ENCODE peak calls at places on chromosomes 11 and 22, in ten cellular contexts. One of them, this sample, is unnamed.

GRCh38 chr11:105910095-105910715 is 111.8 kb downstream of the MSANTD4 start:
- DNase-seq in NCI-H774: peak
- DNase-seq in progenitor cell of endocrine pancreas: no peak
- DNase-seq in HFFc6: no peak
- DNase-seq in activated T-cell treated with anti-CD3 and anti-CD28 coated beads, Interleukin-2, amount 50 U/mL, for 4 hours: no peak
- DNase-seq in iPS DF 19.7: no peak
- DNase-seq in breast epithelium: no peak
- DNase-seq in stimulated activated CD4-positive, alpha-beta T cell treated with anti-CD3 and anti-CD28 coated beads, Interleukin-4, amount 100 ng/mL, for 1 hour: no peak
- DNase-seq in SK-N-DZ: no peak
- DNase-seq in fibroblast of gingiva: peak
- DNase-seq in this sample: no peak

GRCh38 chr22:50487290-50488005 is 789 bp downstream of the MIOX start:
- DNase-seq in activated T-cell treated with anti-CD3 and anti-CD28 coated beads, Interleukin-2, amount 50 U/mL, for 4 hours: no peak
- DNase-seq in progenitor cell of endocrine pancreas: no peak
- DNase-seq in fibroblast of gingiva: no peak
- DNase-seq in breast epithelium: no peak
- DNase-seq in NCI-H774: no peak
- DNase-seq in iPS DF 19.7: no peak
- DNase-seq in SK-N-DZ: no peak
- DNase-seq in stimulated activated CD4-positive, alpha-beta T cell treated with anti-CD3 and anti-CD28 coated beads, Interleukin-4, amount 100 ng/mL, for 1 hour: no peak
- DNase-seq in HFFc6: no peak
- DNase-seq in this sample: no peak

GRCh38 chr11:100719809-100720221 is 32.7 kb downstream of the ARHGAP42 start:
- DNase-seq in NCI-H774: peak
- DNase-seq in SK-N-DZ: peak
- DNase-seq in activated T-cell treated with anti-CD3 and anti-CD28 coated beads, Interleukin-2, amount 50 U/mL, for 4 hours: no peak
- DNase-seq in iPS DF 19.7: no peak
- DNase-seq in fibroblast of gingiva: peak
- DNase-seq in breast epithelium: no peak
- DNase-seq in HFFc6: peak
- DNase-seq in stimulated activated CD4-positive, alpha-beta T cell treated with anti-CD3 and anti-CD28 coated beads, Interleukin-4, amount 100 ng/mL, for 1 hour: no peak
- DNase-seq in progenitor cell of endocrine pancreas: no peak
- DNase-seq in this sample: peak

GRCh38 chr11:67510023-67510345 is 2.0 kb upstream of the CDK2AP2 start:
- DNase-seq in fibroblast of gingiva: no peak
- DNase-seq in stimulated activated CD4-positive, alpha-beta T cell treated with anti-CD3 and anti-CD28 coated beads, Interleukin-4, amount 100 ng/mL, for 1 hour: no peak
- DNase-seq in activated T-cell treated with anti-CD3 and anti-CD28 coated beads, Interleukin-2, amount 50 U/mL, for 4 hours: no peak
- DNase-seq in breast epithelium: no peak
- DNase-seq in NCI-H774: no peak
- DNase-seq in iPS DF 19.7: no peak
- DNase-seq in HFFc6: no peak
- DNase-seq in progenitor cell of endocrine pancreas: no peak
- DNase-seq in SK-N-DZ: no peak
- DNase-seq in this sample: no peak

GRCh38 chr11:119028346-119029068 is 2.2 kb downstream of the SLC37A4 start:
- DNase-seq in SK-N-DZ: no peak
- DNase-seq in iPS DF 19.7: no peak
- DNase-seq in stimulated activated CD4-positive, alpha-beta T cell treated with anti-CD3 and anti-CD28 coated beads, Interleukin-4, amount 100 ng/mL, for 1 hour: no peak
- DNase-seq in HFFc6: no peak
- DNase-seq in activated T-cell treated with anti-CD3 and anti-CD28 coated beads, Interleukin-2, amount 50 U/mL, for 4 hours: no peak
- DNase-seq in fibroblast of gingiva: no peak
- DNase-seq in progenitor cell of endocrine pancreas: no peak
- DNase-seq in NCI-H774: no peak
- DNase-seq in breast epithelium: no peak
- DNase-seq in this sample: no peak

GRCh38 chr11:73273246-73273890 is 1.2 kb downstream of the P2RY6 start:
- DNase-seq in NCI-H774: no peak
- DNase-seq in HFFc6: no peak
- DNase-seq in fibroblast of gingiva: no peak
- DNase-seq in stimulated activated CD4-positive, alpha-beta T cell treated with anti-CD3 and anti-CD28 coated beads, Interleukin-4, amount 100 ng/mL, for 1 hour: no peak
- DNase-seq in activated T-cell treated with anti-CD3 and anti-CD28 coated beads, Interleukin-2, amount 50 U/mL, for 4 hours: no peak
- DNase-seq in iPS DF 19.7: no peak
- DNase-seq in progenitor cell of endocrine pancreas: no peak
- DNase-seq in breast epithelium: no peak
- DNase-seq in SK-N-DZ: no peak
- DNase-seq in this sample: no peak

GRCh38 chr11:71158936-71159335 is 93.4 kb downstream of the SHANK2 start:
- DNase-seq in breast epithelium: no peak
- DNase-seq in progenitor cell of endocrine pancreas: no peak
- DNase-seq in NCI-H774: no peak
- DNase-seq in stimulated activated CD4-positive, alpha-beta T cell treated with anti-CD3 and anti-CD28 coated beads, Interleukin-4, amount 100 ng/mL, for 1 hour: no peak
- DNase-seq in SK-N-DZ: no peak
- DNase-seq in iPS DF 19.7: no peak
- DNase-seq in activated T-cell treated with anti-CD3 and anti-CD28 coated beads, Interleukin-2, amount 50 U/mL, for 4 hours: no peak
- DNase-seq in HFFc6: no peak
- DNase-seq in fibroblast of gingiva: peak
- DNase-seq in this sample: no peak

GRCh38 chr11:27201454-27202302 is 161.1 kb downstream of the BBOX1 start:
- DNase-seq in NCI-H774: peak
- DNase-seq in activated T-cell treated with anti-CD3 and anti-CD28 coated beads, Interleukin-2, amount 50 U/mL, for 4 hours: no peak
- DNase-seq in iPS DF 19.7: no peak
- DNase-seq in HFFc6: peak
- DNase-seq in SK-N-DZ: peak
- DNase-seq in breast epithelium: no peak
- DNase-seq in stimulated activated CD4-positive, alpha-beta T cell treated with anti-CD3 and anti-CD28 coated beads, Interleukin-4, amount 100 ng/mL, for 1 hour: no peak
- DNase-seq in fibroblast of gingiva: peak
- DNase-seq in progenitor cell of endocrine pancreas: no peak
- DNase-seq in this sample: peak

GRCh38 chr11:46119053-46119351 is 2.3 kb downstream of the PHF21A start:
- DNase-seq in HFFc6: peak
- DNase-seq in stimulated activated CD4-positive, alpha-beta T cell treated with anti-CD3 and anti-CD28 coated beads, Interleukin-4, amount 100 ng/mL, for 1 hour: no peak
- DNase-seq in iPS DF 19.7: no peak
- DNase-seq in SK-N-DZ: no peak
- DNase-seq in activated T-cell treated with anti-CD3 and anti-CD28 coated beads, Interleukin-2, amount 50 U/mL, for 4 hours: no peak
- DNase-seq in fibroblast of gingiva: no peak
- DNase-seq in progenitor cell of endocrine pancreas: no peak
- DNase-seq in NCI-H774: no peak
- DNase-seq in breast epithelium: no peak
- DNase-seq in this sample: no peak

GRCh38 chr22:29748248-29748893 is 18.4 kb downstream of the ZMAT5 start:
- DNase-seq in NCI-H774: no peak
- DNase-seq in SK-N-DZ: no peak
- DNase-seq in HFFc6: peak
- DNase-seq in stimulated activated CD4-positive, alpha-beta T cell treated with anti-CD3 and anti-CD28 coated beads, Interleukin-4, amount 100 ng/mL, for 1 hour: no peak
- DNase-seq in progenitor cell of endocrine pancreas: no peak
- DNase-seq in fibroblast of gingiva: no peak
- DNase-seq in iPS DF 19.7: no peak
- DNase-seq in breast epithelium: no peak
- DNase-seq in activated T-cell treated with anti-CD3 and anti-CD28 coated beads, Interleukin-2, amount 50 U/mL, for 4 hours: no peak
- DNase-seq in this sample: no peak

GRCh38 chr11:12674936-12675696 is 895 bp downstream of the TEAD1 start:
- DNase-seq in activated T-cell treated with anti-CD3 and anti-CD28 coated beads, Interleukin-2, amount 50 U/mL, for 4 hours: no peak
- DNase-seq in progenitor cell of endocrine pancreas: peak
- DNase-seq in HFFc6: no peak
- DNase-seq in breast epithelium: no peak
- DNase-seq in fibroblast of gingiva: no peak
- DNase-seq in SK-N-DZ: peak
- DNase-seq in stimulated activated CD4-positive, alpha-beta T cell treated with anti-CD3 and anti-CD28 coated beads, Interleukin-4, amount 100 ng/mL, for 1 hour: peak
- DNase-seq in NCI-H774: peak
- DNase-seq in iPS DF 19.7: no peak
- DNase-seq in this sample: peak

GRCh38 chr22:33326540-33327295 is 268.5 kb upstream of the SYN3 start:
- DNase-seq in progenitor cell of endocrine pancreas: no peak
- DNase-seq in HFFc6: no peak
- DNase-seq in iPS DF 19.7: no peak
- DNase-seq in SK-N-DZ: no peak
- DNase-seq in NCI-H774: no peak
- DNase-seq in activated T-cell treated with anti-CD3 and anti-CD28 coated beads, Interleukin-2, amount 50 U/mL, for 4 hours: no peak
- DNase-seq in fibroblast of gingiva: no peak
- DNase-seq in stimulated activated CD4-positive, alpha-beta T cell treated with anti-CD3 and anti-CD28 coated beads, Interleukin-4, amount 100 ng/mL, for 1 hour: no peak
- DNase-seq in breast epithelium: no peak
- DNase-seq in this sample: no peak

GRCh38 chr11:134647066-134647746 is 235.2 kb upstream of the B3GAT1 start:
- DNase-seq in iPS DF 19.7: no peak
- DNase-seq in SK-N-DZ: no peak
- DNase-seq in activated T-cell treated with anti-CD3 and anti-CD28 coated beads, Interleukin-2, amount 50 U/mL, for 4 hours: no peak
- DNase-seq in progenitor cell of endocrine pancreas: no peak
- DNase-seq in HFFc6: no peak
- DNase-seq in stimulated activated CD4-positive, alpha-beta T cell treated with anti-CD3 and anti-CD28 coated beads, Interleukin-4, amount 100 ng/mL, for 1 hour: no peak
- DNase-seq in NCI-H774: no peak
- DNase-seq in fibroblast of gingiva: no peak
- DNase-seq in breast epithelium: peak
- DNase-seq in this sample: no peak

GRCh38 chr22:44409691-44410316 is 88.2 kb downstream of the RTL6 start:
- DNase-seq in iPS DF 19.7: no peak
- DNase-seq in activated T-cell treated with anti-CD3 and anti-CD28 coated beads, Interleukin-2, amount 50 U/mL, for 4 hours: no peak
- DNase-seq in SK-N-DZ: no peak
- DNase-seq in fibroblast of gingiva: no peak
- DNase-seq in progenitor cell of endocrine pancreas: no peak
- DNase-seq in stimulated activated CD4-positive, alpha-beta T cell treated with anti-CD3 and anti-CD28 coated beads, Interleukin-4, amount 100 ng/mL, for 1 hour: no peak
- DNase-seq in breast epithelium: peak
- DNase-seq in HFFc6: no peak
- DNase-seq in NCI-H774: no peak
- DNase-seq in this sample: no peak

GRCh38 chr11:61955416-61956135 is 5.4 kb downstream of the BEST1 start:
- DNase-seq in stimulated activated CD4-positive, alpha-beta T cell treated with anti-CD3 and anti-CD28 coated beads, Interleukin-4, amount 100 ng/mL, for 1 hour: peak
- DNase-seq in SK-N-DZ: no peak
- DNase-seq in activated T-cell treated with anti-CD3 and anti-CD28 coated beads, Interleukin-2, amount 50 U/mL, for 4 hours: peak
- DNase-seq in progenitor cell of endocrine pancreas: no peak
- DNase-seq in iPS DF 19.7: peak
- DNase-seq in HFFc6: no peak
- DNase-seq in fibroblast of gingiva: no peak
- DNase-seq in NCI-H774: no peak
- DNase-seq in breast epithelium: no peak
- DNase-seq in this sample: peak

This sample was measured in trophoblast cell.